ENCODE peak calls at places on chromosomes 1 and 21, in nine cellular contexts. One of them, this sample, is unnamed.

GRCh38 chr1:73781257-73781656 is 416.7 kb downstream of the LRRIQ3 start:
- DNase-seq in HCT116: no peak
- DNase-seq in GM23338: no peak
- DNase-seq in SK-N-SH: no peak
- DNase-seq in K562: no peak
- DNase-seq in GM12878: no peak
- DNase-seq in Panc1: no peak
- DNase-seq in A549: no peak
- DNase-seq in HepG2: peak
- DNase-seq in this sample: no peak

GRCh38 chr1:173871500-173871899 is 3.3 kb downstream of the ZBTB37 start:
- DNase-seq in HCT116: no peak
- DNase-seq in GM23338: no peak
- DNase-seq in SK-N-SH: no peak
- DNase-seq in K562: no peak
- DNase-seq in GM12878: no peak
- DNase-seq in Panc1: no peak
- DNase-seq in A549: no peak
- DNase-seq in HepG2: no peak
- DNase-seq in this sample: no peak

GRCh38 chr21:39189857-39190604 is 6.8 kb upstream of the PSMG1 start:
- DNase-seq in HCT116: no peak
- DNase-seq in GM23338: no peak
- DNase-seq in SK-N-SH: no peak
- DNase-seq in K562: no peak
- DNase-seq in GM12878: no peak
- DNase-seq in Panc1: no peak
- DNase-seq in A549: no peak
- DNase-seq in HepG2: no peak
- DNase-seq in this sample: no peak

GRCh38 chr21:44800971-44801467 is 601 bp downstream of the UBE2G2 start:
- DNase-seq in HCT116: peak
- DNase-seq in GM23338: peak
- DNase-seq in SK-N-SH: peak
- DNase-seq in K562: peak
- DNase-seq in GM12878: no peak
- DNase-seq in Panc1: no peak
- DNase-seq in A549: peak
- DNase-seq in HepG2: peak
- DNase-seq in this sample: no peak

GRCh38 chr1:230509281-230509977 is 83.3 kb upstream of the PGBD5 start:
- DNase-seq in HCT116: no peak
- DNase-seq in GM23338: no peak
- DNase-seq in SK-N-SH: no peak
- DNase-seq in K562: no peak
- DNase-seq in GM12878: peak
- DNase-seq in Panc1: no peak
- DNase-seq in A549: no peak
- DNase-seq in HepG2: no peak
- DNase-seq in this sample: no peak

GRCh38 chr1:56291374-56291841 is 288.0 kb downstream of the PLPP3 start:
- DNase-seq in HCT116: no peak
- DNase-seq in GM23338: peak
- DNase-seq in SK-N-SH: no peak
- DNase-seq in K562: no peak
- DNase-seq in GM12878: no peak
- DNase-seq in Panc1: no peak
- DNase-seq in A549: no peak
- DNase-seq in HepG2: no peak
- DNase-seq in this sample: no peak

GRCh38 chr21:25496825-25497482 is 110.3 kb downstream of the MRPL39 start:
- DNase-seq in HCT116: no peak
- DNase-seq in GM23338: no peak
- DNase-seq in SK-N-SH: no peak
- DNase-seq in K562: no peak
- DNase-seq in GM12878: no peak
- DNase-seq in Panc1: no peak
- DNase-seq in A549: no peak
- DNase-seq in HepG2: no peak
- DNase-seq in this sample: no peak

GRCh38 chr1:53541761-53542550 is 82.8 kb downstream of the DMRTB1 start:
- DNase-seq in HCT116: peak
- DNase-seq in GM23338: peak
- DNase-seq in SK-N-SH: no peak
- DNase-seq in K562: peak
- DNase-seq in GM12878: no peak
- DNase-seq in Panc1: no peak
- DNase-seq in A549: peak
- DNase-seq in HepG2: no peak
- DNase-seq in this sample: no peak

GRCh38 chr1:222416001-222416791 is 131.7 kb downstream of the HHIPL2 start:
- DNase-seq in HCT116: no peak
- DNase-seq in GM23338: no peak
- DNase-seq in SK-N-SH: no peak
- DNase-seq in K562: no peak
- DNase-seq in GM12878: no peak
- DNase-seq in Panc1: no peak
- DNase-seq in A549: no peak
- DNase-seq in HepG2: no peak
- DNase-seq in this sample: no peak

GRCh38 chr1:98126740-98127139 is 205.9 kb upstream of the DPYD start:
- DNase-seq in HCT116: no peak
- DNase-seq in GM23338: no peak
- DNase-seq in SK-N-SH: peak
- DNase-seq in K562: no peak
- DNase-seq in GM12878: no peak
- DNase-seq in Panc1: no peak
- DNase-seq in A549: no peak
- DNase-seq in HepG2: no peak
- DNase-seq in this sample: no peak

GRCh38 chr1:229114315-229114714 is 156.6 kb upstream of the RAB4A start:
- DNase-seq in HCT116: no peak
- DNase-seq in GM23338: no peak
- DNase-seq in SK-N-SH: peak
- DNase-seq in K562: no peak
- DNase-seq in GM12878: no peak
- DNase-seq in Panc1: no peak
- DNase-seq in A549: no peak
- DNase-seq in HepG2: no peak
- DNase-seq in this sample: no peak

GRCh38 chr1:64745986-64746940 is 1.4 kb downstream of the RAVER2 start:
- DNase-seq in HCT116: no peak
- DNase-seq in GM23338: no peak
- DNase-seq in SK-N-SH: peak
- DNase-seq in K562: no peak
- DNase-seq in GM12878: no peak
- DNase-seq in Panc1: peak
- DNase-seq in A549: no peak
- DNase-seq in HepG2: no peak
- DNase-seq in this sample: peak

GRCh38 chr1:187001198-187001904 is 172.6 kb downstream of the PLA2G4A start:
- DNase-seq in HCT116: no peak
- DNase-seq in GM23338: no peak
- DNase-seq in SK-N-SH: no peak
- DNase-seq in K562: no peak
- DNase-seq in GM12878: no peak
- DNase-seq in Panc1: no peak
- DNase-seq in A549: no peak
- DNase-seq in HepG2: no peak
- DNase-seq in this sample: peak

GRCh38 chr1:108559215-108560142 is at the start of gene EEIG2:
- DNase-seq in HCT116: peak
- DNase-seq in GM23338: peak
- DNase-seq in SK-N-SH: peak
- DNase-seq in K562: peak
- DNase-seq in GM12878: peak
- DNase-seq in Panc1: no peak
- DNase-seq in A549: peak
- DNase-seq in HepG2: peak
- DNase-seq in this sample: peak
- TF ChIP-seq REST in HCT116: no peak
- TF ChIP-seq REST in GM23338: no peak
- TF ChIP-seq REST in SK-N-SH: no peak
- TF ChIP-seq REST in K562: peak
- TF ChIP-seq REST in GM12878: no peak
- TF ChIP-seq REST in Panc1: no peak
- TF ChIP-seq REST in A549: no peak
- TF ChIP-seq REST in HepG2: no peak
- TF ChIP-seq REST in this sample: no peak

GRCh38 chr1:204306076-204306475 is 53.7 kb downstream of the PLEKHA6 start:
- DNase-seq in HCT116: no peak
- DNase-seq in GM23338: no peak
- DNase-seq in SK-N-SH: no peak
- DNase-seq in K562: no peak
- DNase-seq in GM12878: no peak
- DNase-seq in Panc1: no peak
- DNase-seq in A549: no peak
- DNase-seq in HepG2: no peak
- DNase-seq in this sample: no peak
- TF ChIP-seq REST in HCT116: no peak
- TF ChIP-seq REST in GM23338: no peak
- TF ChIP-seq REST in SK-N-SH: no peak
- TF ChIP-seq REST in K562: no peak
- TF ChIP-seq REST in GM12878: no peak
- TF ChIP-seq REST in Panc1: no peak
- TF ChIP-seq REST in A549: no peak
- TF ChIP-seq REST in HepG2: no peak
- TF ChIP-seq REST in this sample: no peak

DNA sequence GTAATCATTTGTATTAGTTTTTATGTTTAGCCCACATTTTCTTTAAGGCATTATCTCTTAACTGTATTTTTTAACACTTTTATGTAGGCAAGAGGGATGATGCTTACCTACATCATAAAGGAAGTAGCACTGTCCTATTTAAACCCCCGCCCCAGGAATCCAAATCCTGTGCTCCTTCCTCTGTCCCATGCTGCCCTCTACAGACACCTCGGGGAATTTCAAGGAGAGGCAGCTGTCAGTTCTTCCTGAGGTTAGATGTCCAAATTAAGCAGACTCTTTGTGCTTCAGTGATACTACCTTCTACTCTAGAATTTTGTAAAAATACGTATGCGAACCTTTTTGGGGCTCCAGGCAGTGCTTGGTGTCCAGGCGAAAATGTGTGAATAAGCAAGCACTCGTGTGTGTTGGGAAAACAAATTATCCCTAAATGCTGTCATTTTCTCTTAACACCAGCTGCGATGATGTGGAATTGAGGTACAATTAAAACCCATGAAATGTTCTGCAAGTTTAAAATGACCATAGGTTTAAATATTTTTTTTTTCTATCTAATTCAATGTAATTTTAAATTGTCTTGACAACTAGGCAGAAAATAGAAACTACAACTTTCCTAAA is 19.2 kb downstream of the CRCT1 start:
- DNase-seq in HCT116: peak
- DNase-seq in GM23338: peak
- DNase-seq in SK-N-SH: peak
- DNase-seq in K562: peak
- DNase-seq in GM12878: no peak
- DNase-seq in Panc1: peak
- DNase-seq in A549: peak
- DNase-seq in HepG2: peak
- DNase-seq in this sample: peak
- TF ChIP-seq REST in HCT116: no peak
- TF ChIP-seq REST in GM23338: no peak
- TF ChIP-seq REST in SK-N-SH: no peak
- TF ChIP-seq REST in K562: no peak
- TF ChIP-seq REST in GM12878: no peak
- TF ChIP-seq REST in Panc1: no peak
- TF ChIP-seq REST in A549: no peak
- TF ChIP-seq REST in HepG2: no peak
- TF ChIP-seq REST in this sample: no peak

GRCh38 chr1:3468236-3469103 is 14.0 kb downstream of the ARHGEF16 start:
- DNase-seq in HCT116: no peak
- DNase-seq in GM23338: no peak
- DNase-seq in SK-N-SH: no peak
- DNase-seq in K562: no peak
- DNase-seq in GM12878: no peak
- DNase-seq in Panc1: no peak
- DNase-seq in A549: no peak
- DNase-seq in HepG2: no peak
- DNase-seq in this sample: no peak
- TF ChIP-seq REST in HCT116: no peak
- TF ChIP-seq REST in GM23338: no peak
- TF ChIP-seq REST in SK-N-SH: no peak
- TF ChIP-seq REST in K562: no peak
- TF ChIP-seq REST in GM12878: no peak
- TF ChIP-seq REST in Panc1: no peak
- TF ChIP-seq REST in A549: no peak
- TF ChIP-seq REST in HepG2: no peak
- TF ChIP-seq REST in this sample: no peak

DNA sequence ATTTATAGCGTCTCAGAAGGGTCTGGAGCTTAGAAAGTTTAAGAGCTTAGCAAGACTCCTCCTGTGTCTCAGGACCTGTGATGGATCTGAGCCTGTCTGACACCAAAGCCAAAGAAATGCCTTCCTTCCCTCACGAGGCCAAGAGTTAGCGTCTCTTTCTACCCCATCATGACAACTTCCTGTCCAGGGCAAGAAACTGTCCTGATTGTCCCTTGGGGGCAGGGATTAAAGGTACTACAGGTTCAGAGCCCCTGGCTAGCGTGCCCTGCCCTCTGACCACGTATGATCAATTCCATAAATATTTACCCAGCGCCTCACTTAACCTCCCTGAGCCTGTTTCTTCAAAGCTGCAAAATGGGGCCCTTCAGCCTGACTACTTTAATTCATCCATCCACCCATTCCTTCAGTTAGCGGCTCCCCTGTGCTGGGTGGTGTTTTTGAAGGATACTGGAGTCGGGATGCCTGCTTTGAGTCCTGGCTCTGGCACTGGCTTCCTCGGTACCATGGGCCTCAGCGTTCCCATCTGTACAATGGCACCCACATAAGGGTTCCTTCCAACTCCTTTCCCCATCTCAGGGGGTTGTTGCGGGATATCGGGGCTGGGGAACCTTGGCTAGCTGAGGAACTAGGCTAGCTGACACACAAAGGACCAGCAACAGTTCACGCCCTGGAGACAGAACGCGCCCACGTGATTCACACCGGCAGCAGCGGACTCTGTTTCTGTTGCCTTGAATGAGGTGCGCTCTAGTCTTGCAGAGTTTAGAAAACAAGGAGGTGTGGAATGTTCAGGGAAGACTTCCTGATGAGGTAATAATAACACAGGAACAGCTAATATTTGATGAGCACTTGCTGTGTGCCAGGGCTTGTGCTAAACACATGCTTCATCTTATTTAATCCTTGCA is 23.0 kb upstream of the EPHA2 start:
- DNase-seq in HCT116: no peak
- DNase-seq in GM23338: no peak
- DNase-seq in SK-N-SH: no peak
- DNase-seq in K562: no peak
- DNase-seq in GM12878: no peak
- DNase-seq in Panc1: no peak
- DNase-seq in A549: no peak
- DNase-seq in HepG2: peak
- DNase-seq in this sample: no peak
- TF ChIP-seq REST in HCT116: no peak
- TF ChIP-seq REST in GM23338: no peak
- TF ChIP-seq REST in SK-N-SH: no peak
- TF ChIP-seq REST in K562: no peak
- TF ChIP-seq REST in GM12878: no peak
- TF ChIP-seq REST in Panc1: no peak
- TF ChIP-seq REST in A549: no peak
- TF ChIP-seq REST in HepG2: no peak
- TF ChIP-seq REST in this sample: no peak

This sample was measured in HL-60.